ENCODE peak calls at places on chromosome 2, in six cellular contexts. One of them, this sample, is unnamed.

GRCh38 chr2:224369028-224369632 is 32.8 kb downstream of the FAM124B start:
- DNase-seq in GM06990: no peak
- DNase-seq in neural progenitor cell: peak; percentile 78
- DNase-seq in transverse colon: no peak
- DNase-seq in CD8-positive, alpha-beta T cell: no peak
- DNase-seq in OCI-LY7: peak; percentile 62
- DNase-seq in this sample: peak; percentile 32

GRCh38 chr2:213232649-213233437 is 51.4 kb upstream of the SPAG16 start:
- DNase-seq in GM06990: peak; percentile 83
- DNase-seq in neural progenitor cell: peak; percentile 79
- DNase-seq in transverse colon: no peak
- DNase-seq in CD8-positive, alpha-beta T cell: peak; percentile 67
- DNase-seq in OCI-LY7: peak; percentile 99
- DNase-seq in this sample: peak; percentile 100

GRCh38 chr2:159939946-159940345 is 122.5 kb downstream of the PLA2R1 start:
- DNase-seq in GM06990: no peak
- DNase-seq in neural progenitor cell: no peak
- DNase-seq in transverse colon: no peak
- DNase-seq in CD8-positive, alpha-beta T cell: no peak
- DNase-seq in OCI-LY7: peak; percentile 19
- DNase-seq in this sample: no peak

GRCh38 chr2:201696151-201696659 is 2.2 kb downstream of the MPP4 start:
- DNase-seq in GM06990: no peak
- DNase-seq in neural progenitor cell: no peak
- DNase-seq in transverse colon: no peak
- DNase-seq in CD8-positive, alpha-beta T cell: no peak
- DNase-seq in OCI-LY7: no peak
- DNase-seq in this sample: no peak

GRCh38 chr2:181916726-181917377 is 25.3 kb downstream of the ITPRID2 start:
- DNase-seq in GM06990: no peak
- DNase-seq in neural progenitor cell: no peak
- DNase-seq in transverse colon: no peak
- DNase-seq in CD8-positive, alpha-beta T cell: no peak
- DNase-seq in OCI-LY7: no peak
- DNase-seq in this sample: no peak

GRCh38 chr2:223841436-223842180 is 4.2 kb upstream of the AP1S3 start:
- DNase-seq in GM06990: no peak
- DNase-seq in neural progenitor cell: no peak
- DNase-seq in transverse colon: no peak
- DNase-seq in CD8-positive, alpha-beta T cell: no peak
- DNase-seq in OCI-LY7: peak; percentile 57
- DNase-seq in this sample: no peak

GRCh38 chr2:9108210-9108967 is 98.2 kb upstream of the ASAP2 start:
- DNase-seq in GM06990: no peak
- DNase-seq in neural progenitor cell: no peak
- DNase-seq in transverse colon: no peak
- DNase-seq in CD8-positive, alpha-beta T cell: no peak
- DNase-seq in OCI-LY7: no peak
- DNase-seq in this sample: no peak

GRCh38 chr2:162430323-162430722 is 86.4 kb downstream of the GCA start:
- DNase-seq in GM06990: no peak
- DNase-seq in neural progenitor cell: no peak
- DNase-seq in transverse colon: no peak
- DNase-seq in CD8-positive, alpha-beta T cell: no peak
- DNase-seq in OCI-LY7: no peak
- DNase-seq in this sample: no peak

GRCh38 chr2:185984670-185985069 is 246.1 kb downstream of the FSIP2 start:
- DNase-seq in GM06990: no peak
- DNase-seq in neural progenitor cell: no peak
- DNase-seq in transverse colon: no peak
- DNase-seq in CD8-positive, alpha-beta T cell: no peak
- DNase-seq in OCI-LY7: no peak
- DNase-seq in this sample: no peak

GRCh38 chr2:199136681-199137080 is 321.1 kb downstream of the SATB2 start:
- DNase-seq in GM06990: no peak
- DNase-seq in neural progenitor cell: no peak
- DNase-seq in transverse colon: peak; percentile 15
- DNase-seq in CD8-positive, alpha-beta T cell: no peak
- DNase-seq in OCI-LY7: no peak
- DNase-seq in this sample: no peak

GRCh38 chr2:175445276-175445675 is 263.8 kb upstream of the ATP5MC3 start:
- DNase-seq in GM06990: no peak
- DNase-seq in neural progenitor cell: no peak
- DNase-seq in transverse colon: no peak
- DNase-seq in CD8-positive, alpha-beta T cell: no peak
- DNase-seq in OCI-LY7: no peak
- DNase-seq in this sample: no peak

GRCh38 chr2:56713161-56713676 is 529.4 kb downstream of the CCDC85A start:
- DNase-seq in GM06990: no peak
- DNase-seq in neural progenitor cell: no peak
- DNase-seq in transverse colon: no peak
- DNase-seq in CD8-positive, alpha-beta T cell: no peak
- DNase-seq in OCI-LY7: no peak
- DNase-seq in this sample: no peak

GRCh38 chr2:38375711-38376345 is 1.2 kb downstream of the ATL2 start:
- DNase-seq in GM06990: no peak
- DNase-seq in neural progenitor cell: peak; percentile 66
- DNase-seq in transverse colon: no peak
- DNase-seq in CD8-positive, alpha-beta T cell: no peak
- DNase-seq in OCI-LY7: no peak
- DNase-seq in this sample: no peak

GRCh38 chr2:182302174-182302573 is 124.7 kb downstream of the PDE1A start:
- DNase-seq in GM06990: no peak
- DNase-seq in neural progenitor cell: no peak
- DNase-seq in transverse colon: no peak
- DNase-seq in CD8-positive, alpha-beta T cell: no peak
- DNase-seq in OCI-LY7: no peak
- DNase-seq in this sample: no peak

GRCh38 chr2:30026091-30027055 is 105.0 kb upstream of the ALK start:
- DNase-seq in GM06990: no peak
- DNase-seq in neural progenitor cell: peak; percentile 76
- DNase-seq in transverse colon: peak; percentile 10
- DNase-seq in CD8-positive, alpha-beta T cell: no peak
- DNase-seq in OCI-LY7: peak; percentile 20
- DNase-seq in this sample: no peak

GRCh38 chr2:138877421-138877820 is 97.2 kb upstream of the NXPH2 start:
- DNase-seq in GM06990: no peak
- DNase-seq in neural progenitor cell: no peak
- DNase-seq in transverse colon: no peak
- DNase-seq in CD8-positive, alpha-beta T cell: no peak
- DNase-seq in OCI-LY7: no peak
- DNase-seq in this sample: no peak

GRCh38 chr2:166373105-166373504 is 2.6 kb downstream of the SCN9A start:
- DNase-seq in GM06990: no peak
- DNase-seq in neural progenitor cell: no peak
- DNase-seq in transverse colon: no peak
- DNase-seq in CD8-positive, alpha-beta T cell: no peak
- DNase-seq in OCI-LY7: no peak
- DNase-seq in this sample: no peak

GRCh38 chr2:1866402-1867091 is 122.2 kb upstream of the PXDN start:
- DNase-seq in GM06990: no peak
- DNase-seq in neural progenitor cell: no peak
- DNase-seq in transverse colon: no peak
- DNase-seq in CD8-positive, alpha-beta T cell: no peak
- DNase-seq in OCI-LY7: no peak
- DNase-seq in this sample: no peak

GRCh38 chr2:42567806-42568429 is 514 bp upstream of the MTA3 start:
- DNase-seq in GM06990: peak; percentile 70
- DNase-seq in neural progenitor cell: peak; percentile 76
- DNase-seq in transverse colon: peak; percentile 72
- DNase-seq in CD8-positive, alpha-beta T cell: peak; percentile 56
- DNase-seq in OCI-LY7: peak; percentile 92
- DNase-seq in this sample: no peak
- H3K4me3 ChIP-seq in GM06990: peak overlapping the region; percentile 86
- H3K4me3 ChIP-seq in neural progenitor cell: peak overlapping the region; percentile 98
- H3K4me3 ChIP-seq in transverse colon: peak overlapping the region; percentile 81
- H3K4me3 ChIP-seq in CD8-positive, alpha-beta T cell: no peak overlapping the region
- H3K4me3 ChIP-seq in OCI-LY7: peak overlapping the region; percentile 96
- H3K4me3 ChIP-seq in this sample: peak overlapping the region; percentile 41

DNA sequence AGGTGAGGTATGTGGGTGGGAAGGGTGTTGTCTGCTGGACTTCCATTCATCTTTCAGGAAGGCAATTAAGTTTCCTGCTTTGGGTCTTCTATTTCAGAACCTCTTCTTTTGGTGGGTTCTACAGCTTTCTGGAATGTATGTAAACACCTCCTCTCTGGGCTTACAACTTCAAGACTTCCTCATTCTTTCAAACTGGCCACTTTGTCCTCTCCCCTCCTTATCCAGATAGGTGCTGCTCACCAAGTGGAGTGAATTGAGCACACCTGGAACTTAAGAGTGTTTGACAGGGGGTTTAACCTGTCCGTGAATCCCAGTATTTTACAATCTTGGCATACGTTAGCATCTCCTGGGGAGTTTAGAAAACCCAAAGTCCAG is 5.2 kb upstream of the MRPL33 start:
- DNase-seq in GM06990: no peak
- DNase-seq in neural progenitor cell: no peak
- DNase-seq in transverse colon: no peak
- DNase-seq in CD8-positive, alpha-beta T cell: no peak
- DNase-seq in OCI-LY7: no peak
- DNase-seq in this sample: no peak
- H3K4me3 ChIP-seq in GM06990: no peak overlapping the region
- H3K4me3 ChIP-seq in neural progenitor cell: no peak overlapping the region
- H3K4me3 ChIP-seq in transverse colon: no peak overlapping the region
- H3K4me3 ChIP-seq in CD8-positive, alpha-beta T cell: peak overlapping the region; percentile 34
- H3K4me3 ChIP-seq in OCI-LY7: no peak overlapping the region
- H3K4me3 ChIP-seq in this sample: no peak overlapping the region

GRCh38 chr2:165281387-165281786 is 42.2 kb downstream of the SCN2A start:
- DNase-seq in GM06990: no peak
- DNase-seq in neural progenitor cell: no peak
- DNase-seq in transverse colon: no peak
- DNase-seq in CD8-positive, alpha-beta T cell: no peak
- DNase-seq in OCI-LY7: no peak
- DNase-seq in this sample: no peak

GRCh38 chr2:165283342-165283741 is 44.1 kb downstream of the SCN2A start:
- DNase-seq in GM06990: no peak
- DNase-seq in neural progenitor cell: no peak
- DNase-seq in transverse colon: no peak
- DNase-seq in CD8-positive, alpha-beta T cell: no peak
- DNase-seq in OCI-LY7: no peak
- DNase-seq in this sample: no peak

GRCh38 chr2:165277860-165278656 is 38.8 kb downstream of the SCN2A start:
- DNase-seq in GM06990: no peak
- DNase-seq in neural progenitor cell: peak; percentile 19
- DNase-seq in transverse colon: no peak
- DNase-seq in CD8-positive, alpha-beta T cell: no peak
- DNase-seq in OCI-LY7: no peak
- DNase-seq in this sample: no peak

GRCh38 chr2:165277295-165277694 is 38.1 kb downstream of the SCN2A start:
- DNase-seq in GM06990: no peak
- DNase-seq in neural progenitor cell: no peak
- DNase-seq in transverse colon: no peak
- DNase-seq in CD8-positive, alpha-beta T cell: no peak
- DNase-seq in OCI-LY7: no peak
- DNase-seq in this sample: no peak

GRCh38 chr2:165280356-165280755 is 41.1 kb downstream of the SCN2A start:
- DNase-seq in GM06990: no peak
- DNase-seq in neural progenitor cell: no peak
- DNase-seq in transverse colon: no peak
- DNase-seq in CD8-positive, alpha-beta T cell: no peak
- DNase-seq in OCI-LY7: no peak
- DNase-seq in this sample: no peak
- H3K4me3 ChIP-seq in GM06990: no peak overlapping the region
- H3K4me3 ChIP-seq in neural progenitor cell: no peak overlapping the region
- H3K4me3 ChIP-seq in transverse colon: no peak overlapping the region
- H3K4me3 ChIP-seq in CD8-positive, alpha-beta T cell: no peak overlapping the region
- H3K4me3 ChIP-seq in OCI-LY7: no peak overlapping the region
- H3K4me3 ChIP-seq in this sample: no peak overlapping the region

DNA sequence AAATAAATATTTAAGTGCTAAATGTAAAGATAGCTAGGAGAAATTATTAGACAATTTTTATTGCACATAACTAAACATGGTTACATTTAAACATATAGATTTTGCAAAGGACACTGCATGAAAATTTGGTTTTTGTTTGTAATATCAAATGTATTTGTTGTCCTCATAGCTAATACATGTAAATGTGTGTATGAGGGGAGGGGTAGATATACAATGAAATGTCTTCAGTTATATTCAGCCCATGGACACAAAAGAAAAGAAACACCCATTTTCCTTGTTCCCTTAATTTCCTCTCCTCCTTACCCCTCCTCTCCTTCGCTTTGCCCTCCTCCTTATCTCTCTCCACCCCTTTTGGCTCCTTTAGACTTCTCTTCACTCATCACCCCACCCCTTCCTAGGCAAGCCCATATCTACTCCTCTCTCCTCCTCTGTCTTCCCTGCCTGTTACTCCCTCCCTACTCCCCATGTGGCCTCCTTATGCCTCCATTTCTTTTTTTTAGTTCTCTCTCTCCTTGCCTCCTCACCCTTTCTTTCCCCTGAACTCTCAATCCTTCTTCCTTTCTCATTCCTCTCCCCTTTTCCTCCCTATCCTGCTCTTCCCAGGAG is 1.4 kb downstream of the COL3A1 start:
- DNase-seq in GM06990: no peak
- DNase-seq in neural progenitor cell: no peak
- DNase-seq in transverse colon: peak; percentile 21
- DNase-seq in CD8-positive, alpha-beta T cell: no peak
- DNase-seq in OCI-LY7: no peak
- DNase-seq in this sample: no peak
- H3K4me3 ChIP-seq in GM06990: no peak overlapping the region
- H3K4me3 ChIP-seq in neural progenitor cell: no peak overlapping the region
- H3K4me3 ChIP-seq in transverse colon: peak overlapping the region; percentile 45
- H3K4me3 ChIP-seq in CD8-positive, alpha-beta T cell: no peak overlapping the region
- H3K4me3 ChIP-seq in OCI-LY7: no peak overlapping the region
- H3K4me3 ChIP-seq in this sample: no peak overlapping the region

DNA sequence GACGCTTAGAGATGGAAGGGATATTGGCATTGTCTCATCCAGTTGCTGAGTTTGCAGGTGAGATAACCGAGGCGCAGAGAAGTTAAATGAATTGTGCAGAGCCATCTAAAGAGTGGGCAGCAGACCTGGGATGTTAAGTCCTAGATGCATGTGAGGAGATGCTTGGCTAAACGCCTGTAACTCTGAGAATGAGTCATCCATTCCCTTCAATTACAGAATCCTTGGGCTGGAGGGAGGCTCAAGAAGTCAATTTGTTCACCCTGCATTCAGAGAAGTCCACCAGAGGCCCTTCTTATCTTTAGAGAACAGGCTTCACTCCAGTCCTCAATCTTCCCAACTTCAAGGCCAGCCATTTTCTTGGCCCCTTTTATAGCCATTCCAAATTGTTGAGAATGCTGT is 1.6 kb downstream of the EHD3 start:
- DNase-seq in GM06990: no peak
- DNase-seq in neural progenitor cell: no peak
- DNase-seq in transverse colon: no peak
- DNase-seq in CD8-positive, alpha-beta T cell: peak; percentile 40
- DNase-seq in OCI-LY7: no peak
- DNase-seq in this sample: no peak
- H3K4me3 ChIP-seq in GM06990: no peak overlapping the region
- H3K4me3 ChIP-seq in neural progenitor cell: no peak overlapping the region
- H3K4me3 ChIP-seq in transverse colon: no peak overlapping the region
- H3K4me3 ChIP-seq in CD8-positive, alpha-beta T cell: no peak overlapping the region
- H3K4me3 ChIP-seq in OCI-LY7: peak overlapping the region; percentile 1
- H3K4me3 ChIP-seq in this sample: no peak overlapping the region